ENCODE peak calls at places on chromosomes 2 and 18, in six cellular contexts. V, J, G, B, O and T are unnamed samples. For H3K4me1 and H3K27me3, the result is how much of the 10 kb centered on the place peaks cover.

GRCh38 chr2:137999273-137999672 is 35.0 kb downstream of the HNMT start:
- DNase-seq in O (no peak), G (no peak), B (no peak), J (no peak), V (no peak), T (no peak)

GRCh38 chr18:39835303-39836030 is 2119.6 kb upstream of the PIK3C3 start:
- DNase-seq in B (no peak), V (no peak), J (no peak), G (no peak), O (peak), T (no peak)

GRCh38 chr2:32688511-32688910 is 60.7 kb downstream of the TTC27 start:
- DNase-seq in J (no peak), G (no peak), V (no peak), B (peak), O (no peak), T (no peak)

GRCh38 chr2:100819365-100820345 is at the start of gene NPAS2:
- DNase-seq in B (peak), G (peak), J (no peak), O (peak), V (peak), T (peak)

GRCh38 chr2:85243101-85244072 is 84.4 kb downstream of the TGOLN2 start:
- DNase-seq in J (peak), V (peak), B (peak), O (peak), G (peak), T (no peak)

GRCh38 chr2:207926133-207927076 is 98.9 kb downstream of the PLEKHM3 start:
- DNase-seq in J (no peak), B (peak), V (no peak), O (no peak), G (peak), T (no peak)

GRCh38 chr2:6079405-6079804 is 387.2 kb downstream of the SOX11 start:
- DNase-seq in B (no peak), J (no peak), V (no peak), G (no peak), O (no peak), T (no peak)

GRCh38 chr2:234111523-234111922 is 61.0 kb downstream of the SPP2 start:
- DNase-seq in O (no peak), J (no peak), V (no peak), B (peak), G (no peak), T (no peak)

GRCh38 chr2:232485757-232486557 is 1.7 kb downstream of the ECEL1 start:
- DNase-seq in B (no peak), G (no peak), J (no peak), V (no peak), O (peak), T (no peak)

GRCh38 chr18:36499938-36500337 is 202.4 kb downstream of the FHOD3 start:
- DNase-seq in V (no peak), J (no peak), G (no peak), B (no peak), O (no peak), T (no peak)

GRCh38 chr2:10036095-10036879 is 7.1 kb upstream of the KLF11 start:
- DNase-seq in B (peak), V (peak), G (peak), O (peak), J (no peak), T (no peak)

GRCh38 chr2:144471316-144472045 is 48.4 kb downstream of the ZEB2 start:
- DNase-seq in G (no peak), J (no peak), B (no peak), O (peak), V (no peak), T (no peak)

GRCh38 chr2:30113617-30114293 is 33.1 kb upstream of the YPEL5 start:
- DNase-seq in B (peak), G (no peak), J (no peak), V (no peak), O (no peak), T (no peak)

GRCh38 chr18:70469916-70470315 is 181.1 kb downstream of the SOCS6 start:
- DNase-seq in J (peak), V (no peak), B (no peak), O (no peak), G (no peak), T (no peak)

GRCh38 chr2:40487592-40487991 is 35.7 kb upstream of the SLC8A1 start:
- DNase-seq in G (no peak), V (no peak), B (no peak), J (no peak), O (no peak), T (no peak)

DNA sequence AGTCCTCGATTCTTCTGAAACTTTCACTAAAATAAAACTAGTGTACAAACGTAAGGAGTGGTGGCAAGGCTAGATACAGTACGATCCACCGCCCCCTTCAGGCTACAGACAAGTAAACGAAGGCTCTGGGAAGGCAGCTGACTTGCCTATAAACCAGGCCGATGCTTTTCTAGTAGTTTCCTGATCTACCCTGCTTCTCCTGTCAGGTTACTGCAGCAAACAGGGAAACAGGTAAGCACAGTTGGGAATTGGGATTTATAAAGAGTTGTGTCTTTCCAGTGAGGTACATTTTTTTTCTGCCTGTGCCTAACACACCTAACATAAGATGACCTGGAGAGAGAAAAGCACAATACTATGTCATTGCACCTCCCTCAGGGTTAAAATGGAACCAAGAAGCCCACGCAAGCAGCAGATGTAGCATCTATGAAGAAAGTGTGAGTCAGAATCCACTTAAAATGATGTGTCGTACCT is 108.6 kb downstream of the UXS1 start:
- DNase-seq in J (no peak), V (peak), O (peak), G (no peak), B (peak), T (peak)
- TF ChIP-seq CTCF in J (peak), V (peak), O (peak), G (peak), B (peak), T (no peak)

DNA sequence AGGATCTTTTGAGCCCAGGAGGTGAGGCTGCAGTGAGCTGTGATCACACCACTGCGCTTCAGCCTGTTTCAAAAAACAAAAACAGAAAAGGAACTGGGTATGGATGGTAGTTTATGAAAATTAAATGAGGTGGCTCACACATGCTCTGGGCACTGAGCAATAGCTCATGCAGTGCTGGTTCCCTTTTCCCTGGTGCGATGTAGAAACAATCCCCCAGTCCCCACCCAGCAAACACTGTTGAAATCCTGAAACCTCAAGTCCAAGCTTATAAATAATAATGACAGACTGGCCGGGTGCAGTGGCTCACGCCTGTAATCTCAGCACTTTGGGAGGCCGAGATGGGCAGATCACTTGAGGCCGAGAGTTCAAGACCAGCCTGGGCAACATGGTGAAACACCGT is 55.4 kb upstream of the SMAD2 start:
- DNase-seq in B (no peak), J (no peak), G (no peak), V (no peak), O (no peak), T (no peak)
- H3K4me1 ChIP-seq in B (under half), J (under half), G (under half), V (under half), O (under half), T (under half)

GRCh38 chr2:225040862-225041209 is 1.4 kb downstream of the DOCK10 start:
- DNase-seq in B (peak), J (no peak), G (no peak), O (no peak), V (no peak), T (peak)

GRCh38 chr2:225041210-225041870 is 928 bp downstream of the DOCK10 start:
- DNase-seq in B (peak), V (peak), O (peak), G (no peak), J (no peak), T (peak)

GRCh38 chr2:225042800-225043167 is 516 bp upstream of the DOCK10 start:
- DNase-seq in G (no peak), B (no peak), J (no peak), O (peak), V (no peak), T (no peak)

GRCh38 chr2:225038076-225038571 is 4.1 kb downstream of the DOCK10 start:
- DNase-seq in O (peak), J (no peak), B (no peak), V (no peak), G (no peak), T (no peak)

GRCh38 chr2:225041871-225042799 is at the start of gene DOCK10:
- DNase-seq in J (peak), G (no peak), B (peak), V (peak), O (peak), T (peak)
- H3K27me3 ChIP-seq in J (half or more), G (under half), B (under half), V (under half), O (half or more), T (under half)

GRCh38 chr2:113818382-113818951 is 62.0 kb upstream of the SLC35F5 start:
- DNase-seq in G (peak), B (peak), J (no peak), V (peak), O (peak), T (no peak)
- TF ChIP-seq CTCF in G (no peak), B (no peak), J (no peak), V (no peak), O (no peak), T (no peak)

GRCh38 chr2:219018286-219018685 is 23.0 kb downstream of the CFAP65 start:
- DNase-seq in O (no peak), V (no peak), B (no peak), J (no peak), G (no peak), T (no peak)

GRCh38 chr2:219017166-219017931 is 24.0 kb downstream of the CFAP65 start:
- DNase-seq in V (no peak), G (no peak), B (no peak), J (no peak), O (no peak), T (no peak)

GRCh38 chr2:219016721-219017120 is 23.5 kb upstream of the CRYBA2 start:
- DNase-seq in B (no peak), G (no peak), J (no peak), V (no peak), O (no peak), T (no peak)

GRCh38 chr2:219019436-219019835 is 21.9 kb downstream of the CFAP65 start:
- DNase-seq in G (no peak), V (no peak), B (no peak), O (no peak), J (no peak), T (no peak)

DNA sequence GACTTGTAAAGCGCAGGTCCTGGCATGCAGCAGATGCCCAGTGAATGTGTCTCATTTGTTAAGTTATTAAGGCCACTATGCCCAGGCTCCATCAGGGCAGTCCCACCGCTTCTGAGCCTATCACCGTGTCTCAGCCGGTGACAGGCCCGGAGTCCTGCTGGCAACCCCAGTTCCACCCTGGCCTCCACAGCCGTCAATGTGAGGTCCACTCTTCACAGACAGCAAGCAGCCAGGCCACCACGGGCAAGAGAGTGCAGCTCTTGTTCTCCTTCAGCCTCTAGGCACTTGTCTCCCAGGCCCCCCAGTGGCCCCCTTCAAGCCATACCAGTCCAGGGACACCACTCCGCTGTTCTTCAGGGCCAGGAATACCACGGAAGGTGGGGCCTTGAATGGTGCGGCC is 22.6 kb downstream of the CFAP65 start:
- DNase-seq in B (no peak), V (no peak), O (no peak), J (no peak), G (no peak), T (no peak)
- H3K4me1 ChIP-seq in B (under half), V (under half), O (under half), J (under half), G (under half), T (under half)

DNA sequence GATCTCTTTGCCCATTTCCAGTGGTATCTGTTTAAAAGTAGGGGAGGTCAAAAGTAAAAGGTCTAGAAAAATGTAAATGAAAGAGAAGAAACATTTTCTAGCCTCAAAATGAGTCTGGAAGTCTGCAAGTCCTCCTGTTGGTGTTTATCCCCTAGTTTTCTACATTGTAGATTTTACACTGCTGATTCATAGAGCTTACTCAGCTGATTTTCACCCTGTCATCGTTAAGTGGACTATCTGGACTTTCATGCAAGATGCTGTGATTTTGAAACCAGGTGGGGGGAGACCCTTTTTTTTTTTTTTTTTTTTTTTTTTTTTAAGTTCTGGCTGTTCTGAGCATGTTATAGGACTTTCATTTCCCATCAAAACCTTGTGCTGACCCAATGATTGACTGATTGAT is 10.3 kb downstream of the HOXD3 start:
- DNase-seq in G (no peak), O (no peak), V (no peak), J (no peak), B (no peak), T (no peak)
- H3K27me3 ChIP-seq in G (under half), O (half or more), V (under half), J (under half), B (under half), T (under half)

GRCh38 chr2:90069290-90069894 is 1377.9 kb downstream of the RPIA start:
- DNase-seq in B (peak), G (no peak), O (peak), V (peak), J (peak), T (peak)
- TF ChIP-seq CTCF in B (peak), G (no peak), O (peak), V (no peak), J (peak), T (peak)